ENCODE peak calls at places on chromosomes 7 and 10, in four cellular contexts. J is hepatocyte, N is neural progenitor cell, Z is body of pancreas. A is an unnamed sample.

GRCh38 chr10:16967000-16967865 is 150.0 kb upstream of the RSU1 start:
- DNase-seq in N (no peak), J (peak), Z (no peak), A (peak)

GRCh38 chr7:91872069-91872468 is 8.4 kb downstream of the MTERF1 start:
- DNase-seq in J (no peak), N (no peak), Z (no peak), A (no peak)

GRCh38 chr7:47485640-47486435 is 96.1 kb downstream of the TNS3 start:
- DNase-seq in J (peak), Z (peak), N (no peak), A (no peak)

GRCh38 chr7:67625257-67625713 is 628.7 kb downstream of the TYW1 start:
- DNase-seq in N (peak), J (peak), Z (peak), A (peak)

GRCh38 chr10:86758231-86759072 is 2.0 kb downstream of the BMPR1A start:
- DNase-seq in Z (no peak), N (no peak), J (no peak), A (peak)

GRCh38 chr10:75430000-75430763 is 1.2 kb upstream of the LRMDA start:
- DNase-seq in Z (peak), N (peak), J (peak), A (peak)

GRCh38 chr7:27627146-27627545 is 35.5 kb downstream of the HIBADH start:
- DNase-seq in J (no peak), Z (no peak), N (no peak), A (no peak)

GRCh38 chr7:152383341-152384234 is 52.2 kb downstream of the KMT2C start:
- DNase-seq in Z (no peak), J (no peak), N (no peak), A (peak)

GRCh38 chr7:82778021-82778420 is 334.4 kb upstream of the CACNA2D1 start:
- DNase-seq in J (no peak), Z (no peak), N (no peak), A (peak)

GRCh38 chr10:44372181-44372580 is 12.7 kb downstream of the CXCL12 start:
- DNase-seq in J (no peak), Z (no peak), N (no peak), A (no peak)

GRCh38 chr7:127889677-127890076 is 141.6 kb downstream of the LRRC4 start:
- DNase-seq in Z (no peak), N (no peak), J (no peak), A (no peak)

GRCh38 chr10:112826018-112826697 is 123.9 kb upstream of the TCF7L2 start:
- DNase-seq in J (no peak), N (no peak), Z (peak), A (no peak)

GRCh38 chr10:35961501-35961900 is 319.4 kb upstream of the FZD8 start:
- DNase-seq in N (no peak), J (no peak), Z (no peak), A (peak)

GRCh38 chr10:101065479-101066145 is 3.8 kb downstream of the KAZALD1 start:
- DNase-seq in J (no peak), N (no peak), Z (no peak), A (peak)

GRCh38 chr10:90319188-90319914 is 538.5 kb downstream of the HTR7 start:
- DNase-seq in Z (no peak), J (peak), N (peak), A (peak)

GRCh38 chr10:16606421-16606820 is 84.7 kb upstream of the C1QL3 start:
- DNase-seq in J (no peak), Z (no peak), N (no peak), A (peak)

GRCh38 chr7:66189695-66190503 is 15.2 kb upstream of the TPST1 start:
- DNase-seq in Z (no peak), J (no peak), N (no peak), A (no peak)

GRCh38 chr7:94509264-94509878 is at the start of gene CASD1:
- DNase-seq in Z (peak), N (no peak), J (no peak), A (peak)

GRCh38 chr10:34171957-34172527 is 643.1 kb downstream of the PARD3 start:
- DNase-seq in J (no peak), Z (no peak), N (no peak), A (no peak)

GRCh38 chr10:10515479-10516204 is 502.0 kb upstream of the CELF2 start:
- DNase-seq in Z (no peak), J (no peak), N (no peak), A (no peak)

GRCh38 chr7:334618-335357 is 44.8 kb downstream of the FOXL3 start:
- DNase-seq in N (no peak), Z (no peak), J (no peak), A (no peak)

GRCh38 chr10:57699944-57700343 is 567.8 kb downstream of the IPMK start:
- DNase-seq in Z (no peak), N (no peak), J (no peak), A (peak)

GRCh38 chr10:107004362-107004761 is 160.1 kb downstream of the SORCS1 start:
- DNase-seq in N (no peak), J (no peak), Z (no peak), A (no peak)

GRCh38 chr10:127441350-127442219 is 107.5 kb upstream of the NPS start:
- DNase-seq in Z (peak), N (peak), J (no peak), A (peak)

GRCh38 chr7:32077806-32078205 is 7.6 kb upstream of the PDE1C start:
- DNase-seq in J (no peak), N (no peak), Z (no peak), A (no peak)

GRCh38 chr10:101005869-101006567 is 6.4 kb downstream of the LZTS2 start:
- DNase-seq in J (no peak), Z (no peak), N (no peak), A (no peak)

GRCh38 chr10:99419688-99420087 is 10.7 kb downstream of the GOT1 start:
- DNase-seq in J (no peak), N (no peak), Z (no peak), A (no peak)
- TF ChIP-seq CTCF in J (no peak), N (no peak), Z (no peak), A (no peak)

GRCh38 chr10:62651341-62651740 is 153.2 kb upstream of the ADO start:
- DNase-seq in Z (no peak), J (no peak), N (no peak), A (no peak)

GRCh38 chr10:62650411-62650810 is 154.1 kb upstream of the ADO start:
- DNase-seq in N (no peak), J (no peak), Z (no peak), A (no peak)

GRCh38 chr10:62653254-62653653 is 151.3 kb upstream of the ADO start:
- DNase-seq in N (no peak), J (no peak), Z (no peak), A (no peak)

GRCh38 chr10:62652564-62652963 is 152.0 kb upstream of the ADO start:
- DNase-seq in J (no peak), Z (no peak), N (no peak), A (no peak)

DNA sequence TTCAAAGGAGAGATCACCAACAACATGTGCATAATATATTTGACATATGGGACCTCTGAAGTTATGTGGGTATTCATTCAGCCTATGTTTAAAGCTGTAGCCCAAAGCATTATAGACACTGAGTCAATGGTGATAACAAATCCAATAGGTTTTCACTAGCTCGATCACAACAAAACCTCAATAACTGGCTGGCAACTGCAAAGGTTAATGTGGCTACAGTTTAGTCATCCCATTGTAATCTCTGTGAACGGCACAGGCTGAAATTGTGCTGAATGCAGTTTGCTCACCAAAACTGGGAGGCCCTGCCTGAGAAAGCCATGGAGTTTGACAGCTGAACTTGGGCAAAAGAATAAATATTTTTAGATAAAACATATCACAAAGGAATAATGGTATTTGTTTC is 152.4 kb upstream of the ADO start:
- DNase-seq in N (no peak), J (no peak), Z (no peak), A (no peak)
- H3K4me3 ChIP-seq in N (no peak), J (no peak), Z (no peak), A (no peak)

GRCh38 chr10:11705687-11706086 is 36.5 kb upstream of the ECHDC3 start:
- DNase-seq in Z (no peak), J (no peak), N (no peak), A (no peak)

GRCh38 chr10:11707936-11708335 is 34.2 kb upstream of the ECHDC3 start:
- DNase-seq in J (no peak), Z (no peak), N (no peak), A (no peak)

GRCh38 chr10:11704087-11704486 is 38.1 kb upstream of the ECHDC3 start:
- DNase-seq in Z (no peak), J (no peak), N (no peak), A (no peak)

GRCh38 chr10:11702264-11702663 is 39.9 kb upstream of the ECHDC3 start:
- DNase-seq in N (peak), Z (no peak), J (no peak), A (no peak)

GRCh38 chr10:11706911-11707567 is 35.1 kb upstream of the ECHDC3 start:
- DNase-seq in N (no peak), Z (no peak), J (no peak), A (no peak)
- TF ChIP-seq CTCF in N (peak), Z (no peak), J (no peak), A (peak)

GRCh38 chr7:50671397-50671796 is 106.2 kb upstream of the DDC start:
- DNase-seq in Z (no peak), N (no peak), J (no peak), A (no peak)
- H3K4me3 ChIP-seq in Z (no peak), N (no peak), J (no peak), A (no peak)

DNA sequence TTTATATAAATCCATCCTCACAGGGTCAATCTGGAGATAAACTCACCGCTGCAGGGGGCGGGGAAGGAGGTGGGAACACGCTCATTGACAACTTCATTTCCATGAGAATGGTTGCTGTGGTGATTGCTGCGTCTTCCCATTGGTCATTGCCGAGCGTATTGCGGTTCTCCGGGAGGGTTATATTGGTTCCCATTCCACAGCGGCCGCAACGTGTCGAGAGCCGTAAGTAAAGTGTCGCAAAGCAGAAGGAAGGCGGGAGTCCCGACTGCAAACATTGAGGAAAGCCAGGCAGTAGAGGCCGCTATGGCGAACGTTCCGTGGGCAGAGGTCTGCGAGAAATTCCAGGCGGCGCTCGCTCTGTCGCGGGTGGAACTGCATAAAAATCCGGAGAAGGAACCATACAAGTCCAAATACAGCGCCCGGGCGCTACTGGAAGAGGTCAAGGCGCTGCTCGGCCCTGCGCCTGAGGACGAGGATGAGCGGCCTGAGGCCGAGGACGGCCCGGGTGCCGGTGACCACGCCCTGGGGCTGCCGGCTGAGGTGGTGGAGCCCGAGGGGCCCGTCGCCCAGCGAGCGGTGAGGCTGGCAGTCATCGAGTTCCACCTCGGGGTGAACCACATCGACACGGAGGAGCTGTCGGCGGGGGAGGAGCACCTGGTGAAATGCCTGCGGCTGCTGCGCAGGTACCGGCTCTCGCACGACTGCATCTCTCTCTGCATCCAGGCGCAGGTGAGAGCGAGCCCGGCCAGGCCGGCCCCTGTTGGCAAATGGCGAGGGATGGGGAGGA is at the start of gene KIFBP:
- DNase-seq in J (peak), Z (peak), N (peak), A (peak)
- TF ChIP-seq CTCF in J (peak), Z (peak), N (peak), A (peak)

GRCh38 chr10:30436688-30437038 is 2.7 kb downstream of the MAP3K8 start:
- DNase-seq in J (no peak), N (no peak), Z (no peak), A (peak)
- H3K4me3 ChIP-seq in J (no peak), N (no peak), Z (no peak), A (peak)

DNA sequence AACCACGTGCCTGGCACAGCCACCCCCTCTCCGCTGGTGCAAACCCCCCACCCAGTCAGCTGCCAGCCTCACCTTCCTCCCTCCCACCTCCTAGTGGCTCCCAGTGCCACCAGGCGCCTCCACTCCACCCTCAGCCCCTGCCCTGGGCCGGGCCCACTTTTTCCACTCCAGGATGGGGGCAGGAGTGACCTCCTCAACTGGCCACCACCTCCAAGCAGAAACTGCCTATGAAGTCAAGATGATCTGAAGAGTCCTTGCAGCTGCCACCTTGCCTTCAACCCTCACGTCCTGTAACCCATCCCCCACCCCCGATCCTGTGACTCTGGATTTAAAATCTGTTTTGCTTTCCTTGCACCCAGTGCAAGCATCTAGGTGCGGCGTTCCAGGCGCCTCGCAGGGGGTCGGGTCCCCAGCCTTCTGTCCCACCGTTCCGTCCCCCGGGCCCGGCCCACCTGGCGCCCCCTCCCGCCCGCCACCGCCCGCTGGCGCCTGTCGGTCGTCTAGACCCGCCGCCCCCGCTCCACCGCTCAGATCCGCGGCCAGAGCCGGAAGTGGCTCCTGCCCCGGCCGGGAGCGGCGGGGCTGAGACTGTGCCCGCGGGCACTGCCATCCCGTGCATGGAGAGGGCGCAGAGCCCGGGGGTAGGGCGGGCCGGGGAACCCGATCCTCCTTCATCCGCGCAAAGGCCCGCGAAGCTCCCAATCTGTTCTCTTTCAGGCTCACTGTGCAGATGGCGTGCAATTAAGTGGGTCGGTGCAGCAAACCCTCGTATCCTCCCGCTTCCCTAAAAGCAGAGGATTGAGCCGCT is 51.2 kb upstream of the GTF2I start:
- DNase-seq in N (peak), J (peak), Z (peak), A (no peak)
- TF ChIP-seq CTCF in N (peak), J (peak), Z (peak), A (no peak)

A was measured in choroid plexus epithelial cell.